ENCODE peak calls at places on chromosomes 1 and 21, in eight cellular contexts. M, G, L, W, C, N, Y and H are unnamed samples.

GRCh38 chr1:204072951-204073836 is at the start of gene SOX13:
- DNase-seq in M (peak; percentile 92), L (peak; percentile 85), Y (peak; percentile 84), N (peak; percentile 86), W (peak; percentile 97), G (peak; percentile 91), C (peak; percentile 67), H (peak; percentile 94)

GRCh38 chr21:36150192-36150711 is 6.4 kb upstream of the DOP1B start:
- DNase-seq in W (peak; percentile 84), G (no peak), C (peak; percentile 43), N (no peak), Y (no peak), M (no peak), L (no peak), H (no peak)

GRCh38 chr1:234047113-234047512 is 142.6 kb downstream of the SLC35F3 start:
- DNase-seq in N (no peak), C (no peak), M (no peak), W (no peak), L (no peak), G (peak; percentile 12), Y (no peak), H (no peak)

GRCh38 chr1:79660127-79660526 is 653.6 kb upstream of the ADGRL4 start:
- DNase-seq in M (no peak), N (no peak), L (no peak), Y (no peak), W (no peak), G (no peak), C (no peak), H (no peak)

GRCh38 chr1:64470670-64471217 is 815 bp downstream of the CACHD1 start:
- DNase-seq in C (no peak), Y (peak; percentile 61), W (peak; percentile 71), M (peak; percentile 15), N (no peak), L (peak; percentile 32), G (peak; percentile 6), H (peak; percentile 81)

GRCh38 chr1:248807067-248807737 is 18.5 kb downstream of the SH3BP5L start:
- DNase-seq in Y (no peak), G (peak; percentile 55), W (no peak), L (peak; percentile 67), N (no peak), C (peak; percentile 77), M (peak; percentile 74), H (no peak)

GRCh38 chr1:194045416-194045815 is 859.0 kb upstream of the B3GALT2 start:
- DNase-seq in L (no peak), M (no peak), N (no peak), W (no peak), Y (no peak), G (peak; percentile 13), C (no peak), H (no peak)

GRCh38 chr1:220769205-220769604 is 17.5 kb upstream of the MTARC1 start:
- DNase-seq in C (peak; percentile 73), G (no peak), W (no peak), M (no peak), Y (no peak), L (no peak), N (no peak), H (no peak)

GRCh38 chr1:216075339-216075738 is 347.9 kb downstream of the USH2A start:
- DNase-seq in C (no peak), M (no peak), Y (no peak), N (no peak), W (no peak), L (no peak), G (no peak), H (no peak)

GRCh38 chr21:14528815-14529214 is 17.3 kb downstream of the SAMSN1 start:
- DNase-seq in L (no peak), N (no peak), G (no peak), W (no peak), C (no peak), M (no peak), Y (no peak), H (no peak)

GRCh38 chr1:174971466-174971865 is 28.3 kb upstream of the CACYBP start:
- DNase-seq in N (no peak), M (no peak), W (no peak), L (no peak), C (no peak), G (no peak), Y (no peak), H (no peak)

GRCh38 chr1:94273111-94273510 is 35.7 kb upstream of the ARHGAP29 start:
- DNase-seq in N (no peak), L (no peak), W (no peak), G (no peak), Y (no peak), C (no peak), M (no peak), H (no peak)

GRCh38 chr1:3553940-3554223 is 57.4 kb downstream of the MEGF6 start:
- DNase-seq in M (no peak), W (no peak), Y (no peak), C (no peak), L (no peak), G (no peak), N (no peak), H (no peak)

GRCh38 chr1:81547912-81548303 is 252.8 kb upstream of the ADGRL2 start:
- DNase-seq in N (no peak), W (no peak), L (no peak), M (no peak), G (no peak), Y (no peak), C (no peak), H (no peak)

GRCh38 chr1:101238041-101238515 is 1.3 kb downstream of the S1PR1 start:
- DNase-seq in C (no peak), N (no peak), Y (no peak), M (no peak), L (no peak), W (no peak), G (no peak), H (no peak)

GRCh38 chr1:49160677-49161076 is 384.0 kb upstream of the BEND5 start:
- DNase-seq in C (no peak), Y (no peak), M (no peak), N (no peak), G (no peak), L (no peak), W (no peak), H (no peak)

GRCh38 chr1:226403522-226404034 is 4.3 kb downstream of the PARP1 start:
- DNase-seq in L (no peak), M (no peak), W (no peak), Y (no peak), N (no peak), C (peak; percentile 58), G (no peak), H (peak; percentile 27)

GRCh38 chr1:2380816-2381591 is 10.3 kb downstream of the MORN1 start:
- DNase-seq in L (no peak), W (peak; percentile 66), G (no peak), M (peak; percentile 7), Y (peak; percentile 53), C (no peak), N (no peak), H (no peak)

GRCh38 chr1:200641175-200641489 is 20.6 kb upstream of the KIF14 start:
- DNase-seq in L (no peak), Y (no peak), G (no peak), N (no peak), W (no peak), C (no peak), M (no peak), H (no peak)

GRCh38 chr1:53376041-53376461 is 48.2 kb upstream of the LRP8 start:
- DNase-seq in C (no peak), Y (peak; percentile 2), W (no peak), N (no peak), G (no peak), M (no peak), L (peak; percentile 17), H (peak; percentile 77)

GRCh38 chr1:10646347-10646861 is 150.0 kb downstream of the CASZ1 start:
- DNase-seq in Y (no peak), M (no peak), N (no peak), C (peak; percentile 72), W (no peak), G (peak; percentile 51), L (peak; percentile 80), H (no peak)

GRCh38 chr21:24045775-24046215 is 1561.5 kb downstream of the MRPL39 start:
- DNase-seq in W (peak; percentile 70), Y (peak; percentile 76), M (peak; percentile 10), C (peak; percentile 10), G (peak; percentile 11), N (peak; percentile 41), L (peak; percentile 66), H (peak; percentile 80)

DNA sequence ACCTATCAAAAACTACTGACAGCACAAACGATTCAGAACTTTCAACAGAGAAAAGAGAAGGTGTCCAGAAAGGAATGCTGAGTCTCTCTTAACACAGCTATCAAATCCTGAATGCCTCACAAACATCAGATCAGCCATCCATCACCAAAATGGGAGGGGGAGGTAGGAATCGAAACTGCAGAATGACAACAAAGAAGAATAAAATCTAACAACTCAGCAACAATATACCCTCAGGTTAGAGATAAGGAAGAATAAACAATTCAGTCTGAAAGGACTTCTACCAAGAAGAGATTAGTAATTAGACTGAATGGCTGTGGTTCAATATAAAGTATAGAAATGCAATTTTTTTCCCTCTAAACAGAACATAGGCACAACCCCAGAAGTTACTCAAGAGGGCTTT is 94.4 kb downstream of the RERE start:
- DNase-seq in W (no peak), C (no peak), M (no peak), N (no peak), G (no peak), Y (no peak), L (no peak), H (no peak)
- H3K4me1 ChIP-seq in W (no peaks in the 10 kb centered on the region), C (peaks cover 19% of the 10 kb centered on the region), M (peaks cover 29% of the 10 kb centered on the region), N (no peaks in the 10 kb centered on the region), G (peaks cover 27% of the 10 kb centered on the region), Y (peaks cover 1% of the 10 kb centered on the region), L (peaks cover 15% of the 10 kb centered on the region), H (peaks cover 14% of the 10 kb centered on the region)

DNA sequence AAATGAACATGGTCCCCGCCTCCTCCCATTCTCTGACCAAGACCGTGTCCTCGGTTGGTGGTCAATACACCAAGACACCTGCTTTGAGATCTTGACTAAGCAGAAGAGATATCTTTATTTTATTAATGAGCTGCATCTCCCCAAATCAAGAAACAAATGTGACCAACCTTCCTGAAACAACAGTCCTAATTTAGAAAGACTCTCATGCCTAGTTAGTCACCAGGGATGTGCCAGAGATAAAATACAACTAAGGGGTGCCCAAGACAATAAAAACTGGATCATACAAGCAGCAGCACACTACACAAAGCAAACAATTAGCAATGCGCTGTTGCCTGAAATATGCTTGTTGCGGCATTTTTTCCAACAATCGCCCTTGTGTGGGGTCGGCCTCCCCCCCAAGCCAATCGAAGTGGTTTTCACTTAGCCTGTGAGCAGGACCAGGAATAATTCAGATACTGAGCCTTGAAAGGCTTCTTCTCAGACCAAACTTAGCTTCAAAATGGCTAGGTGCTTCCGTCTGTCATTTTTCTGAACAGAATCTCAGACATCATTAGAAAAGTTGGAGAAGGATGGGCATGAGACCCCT is 1.3 kb upstream of the STMN1 start:
- DNase-seq in M (no peak), W (peak; percentile 19), G (no peak), C (no peak), L (no peak), Y (no peak), N (no peak), H (no peak)
- TF ChIP-seq EP300 in M (no peak), W (no peak), G (no peak), C (no peak), L (no peak), Y (no peak), N (no peak), H (no peak)

GRCh38 chr21:32415451-32415850 is 2.9 kb downstream of the EVA1C start:
- DNase-seq in W (no peak), L (no peak), C (no peak), M (no peak), N (no peak), G (no peak), Y (no peak), H (no peak)
- H3K27ac ChIP-seq in W (peak overlapping the region; percentile 96), L (peak overlapping the region; percentile 100), C (no peak overlapping the region), M (no peak overlapping the region), N (peak overlapping the region; percentile 99), G (peak overlapping the region; percentile 100), Y (no peak overlapping the region), H (no peak overlapping the region)

GRCh38 chr1:27633298-27633610 is 1.7 kb downstream of the FGR start:
- DNase-seq in L (no peak), N (no peak), W (no peak), Y (no peak), G (no peak), M (no peak), C (no peak), H (no peak)
- H3K4me1 ChIP-seq in L (peaks cover 31% of the 10 kb centered on the region), N (peaks cover 42% of the 10 kb centered on the region), W (no peaks in the 10 kb centered on the region), Y (no peaks in the 10 kb centered on the region), G (no peaks in the 10 kb centered on the region), M (peaks cover 31% of the 10 kb centered on the region), C (peaks cover 13% of the 10 kb centered on the region), H (peaks cover 65% of the 10 kb centered on the region)